ENCODE peak calls at places on chromosomes 6 and 20, in eight cellular contexts. One of them, this sample, is unnamed.

GRCh38 chr6:36104836-36105235 is 25.5 kb upstream of the MAPK13 start:
- DNase-seq in PC-9: no peak
- DNase-seq in sciatic nerve: no peak
- DNase-seq in NCI-H748 treated with DMSO at 0.1 percent for 48 hours: no peak
- DNase-seq in fibroblast of gingiva: peak; percentile 22
- DNase-seq in iPS-NIHi11: no peak
- DNase-seq in AG08396: no peak
- DNase-seq in HCT116: no peak
- DNase-seq in this sample: no peak

GRCh38 chr20:44091026-44091425 is 96.0 kb downstream of the JPH2 start:
- DNase-seq in PC-9: no peak
- DNase-seq in sciatic nerve: peak; percentile 27
- DNase-seq in NCI-H748 treated with DMSO at 0.1 percent for 48 hours: no peak
- DNase-seq in fibroblast of gingiva: no peak
- DNase-seq in iPS-NIHi11: no peak
- DNase-seq in AG08396: no peak
- DNase-seq in HCT116: no peak
- DNase-seq in this sample: no peak

GRCh38 chr6:75775219-75775618 is 26.2 kb downstream of the MYO6 start:
- DNase-seq in PC-9: no peak
- DNase-seq in sciatic nerve: no peak
- DNase-seq in NCI-H748 treated with DMSO at 0.1 percent for 48 hours: no peak
- DNase-seq in fibroblast of gingiva: no peak
- DNase-seq in iPS-NIHi11: no peak
- DNase-seq in AG08396: no peak
- DNase-seq in HCT116: no peak
- DNase-seq in this sample: no peak

GRCh38 chr6:40722553-40723258 is 135.5 kb upstream of the LRFN2 start:
- DNase-seq in PC-9: no peak
- DNase-seq in sciatic nerve: no peak
- DNase-seq in NCI-H748 treated with DMSO at 0.1 percent for 48 hours: no peak
- DNase-seq in fibroblast of gingiva: no peak
- DNase-seq in iPS-NIHi11: no peak
- DNase-seq in AG08396: peak; percentile 19
- DNase-seq in HCT116: no peak
- DNase-seq in this sample: no peak

GRCh38 chr20:22515264-22515663 is 69.1 kb downstream of the FOXA2 start:
- DNase-seq in PC-9: no peak
- DNase-seq in sciatic nerve: no peak
- DNase-seq in NCI-H748 treated with DMSO at 0.1 percent for 48 hours: no peak
- DNase-seq in fibroblast of gingiva: no peak
- DNase-seq in iPS-NIHi11: no peak
- DNase-seq in AG08396: no peak
- DNase-seq in HCT116: no peak
- DNase-seq in this sample: no peak

GRCh38 chr6:150681992-150682391 is 82.3 kb downstream of the PLEKHG1 start:
- DNase-seq in PC-9: no peak
- DNase-seq in sciatic nerve: no peak
- DNase-seq in NCI-H748 treated with DMSO at 0.1 percent for 48 hours: no peak
- DNase-seq in fibroblast of gingiva: no peak
- DNase-seq in iPS-NIHi11: no peak
- DNase-seq in AG08396: no peak
- DNase-seq in HCT116: no peak
- DNase-seq in this sample: no peak

GRCh38 chr6:139964737-139965136 is 590.3 kb upstream of the CITED2 start:
- DNase-seq in PC-9: no peak
- DNase-seq in sciatic nerve: no peak
- DNase-seq in NCI-H748 treated with DMSO at 0.1 percent for 48 hours: no peak
- DNase-seq in fibroblast of gingiva: no peak
- DNase-seq in iPS-NIHi11: no peak
- DNase-seq in AG08396: no peak
- DNase-seq in HCT116: no peak
- DNase-seq in this sample: no peak

GRCh38 chr20:21063276-21063675 is 42.9 kb downstream of the LINC00237 start:
- DNase-seq in PC-9: no peak
- DNase-seq in sciatic nerve: no peak
- DNase-seq in NCI-H748 treated with DMSO at 0.1 percent for 48 hours: no peak
- DNase-seq in fibroblast of gingiva: no peak
- DNase-seq in iPS-NIHi11: no peak
- DNase-seq in AG08396: no peak
- DNase-seq in HCT116: no peak
- DNase-seq in this sample: no peak

GRCh38 chr20:17169575-17170136 is 57.2 kb upstream of the PCSK2 start:
- DNase-seq in PC-9: no peak
- DNase-seq in sciatic nerve: no peak
- DNase-seq in NCI-H748 treated with DMSO at 0.1 percent for 48 hours: peak; percentile 98
- DNase-seq in fibroblast of gingiva: no peak
- DNase-seq in iPS-NIHi11: no peak
- DNase-seq in AG08396: no peak
- DNase-seq in HCT116: no peak
- DNase-seq in this sample: no peak

GRCh38 chr6:109465772-109466171 is 10.2 kb upstream of the MICAL1 start:
- DNase-seq in PC-9: no peak
- DNase-seq in sciatic nerve: no peak
- DNase-seq in NCI-H748 treated with DMSO at 0.1 percent for 48 hours: peak; percentile 11
- DNase-seq in fibroblast of gingiva: no peak
- DNase-seq in iPS-NIHi11: no peak
- DNase-seq in AG08396: no peak
- DNase-seq in HCT116: no peak
- DNase-seq in this sample: no peak

This sample was measured in chondrocyte.